ENCODE peak calls at places on chromosomes 6 and 20, in five cellular contexts. I, H, W, Z and G are unnamed samples.

GRCh38 chr20:61130156-61130555 is 121.9 kb upstream of the CDH4 start:
- DNase-seq in W (no peak), I (no peak), Z (no peak), H (no peak), G (no peak)

GRCh38 chr6:75467906-75468460 is 25.6 kb downstream of the FILIP1 start:
- DNase-seq in W (no peak), H (no peak), Z (no peak), I (peak), G (no peak)

GRCh38 chr6:84546427-84546914 is 217.9 kb downstream of the TBX18 start:
- DNase-seq in H (no peak), W (no peak), I (peak), Z (peak), G (no peak)

GRCh38 chr6:158905277-158905676 is 86.1 kb upstream of the EZR start:
- DNase-seq in W (no peak), H (no peak), I (no peak), Z (no peak), G (no peak)

GRCh38 chr20:23189341-23189740 is 103.2 kb upstream of the CD93 start:
- DNase-seq in H (no peak), Z (no peak), W (no peak), I (no peak), G (no peak)

GRCh38 chr6:118581489-118581959 is 33.4 kb downstream of the PLN start:
- DNase-seq in Z (peak), W (no peak), I (no peak), H (no peak), G (peak)

GRCh38 chr20:49575551-49576060 is 7.7 kb upstream of the PTGIS start:
- DNase-seq in W (no peak), Z (peak), I (no peak), H (no peak), G (no peak)

GRCh38 chr6:136961848-136962247 is 39.7 kb downstream of the SLC35D3 start:
- DNase-seq in H (no peak), I (no peak), Z (no peak), W (no peak), G (no peak)

GRCh38 chr6:80154160-80154559 is 47.7 kb downstream of the BCKDHB start:
- DNase-seq in Z (no peak), W (no peak), I (no peak), H (no peak), G (no peak)

GRCh38 chr6:42448906-42449659 is 2.6 kb downstream of the TRERF1 start:
- DNase-seq in W (no peak), H (no peak), Z (no peak), I (no peak), G (no peak)

DNA sequence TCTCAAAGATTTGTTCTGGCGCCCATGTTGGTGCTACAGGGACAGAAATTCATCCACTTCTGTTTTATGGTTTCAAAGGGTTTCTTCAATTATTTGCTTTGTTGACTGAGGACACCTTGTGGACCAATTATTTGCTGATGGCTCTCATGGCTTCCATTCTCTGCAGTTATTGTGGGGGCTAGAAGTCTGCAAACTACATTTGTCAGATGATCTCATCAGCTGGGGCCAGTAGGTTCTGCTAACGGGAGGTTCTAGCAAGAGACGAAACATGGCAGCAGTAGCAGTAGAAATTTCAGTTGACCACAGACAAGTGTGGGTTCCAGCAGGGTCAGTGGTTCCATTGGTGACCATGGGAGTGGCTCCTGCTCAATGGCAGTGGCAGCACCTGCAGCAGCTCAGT is 72.8 kb upstream of the BLCAP start:
- DNase-seq in H (no peak), Z (no peak), I (no peak), W (no peak), G (no peak)
- TF ChIP-seq CTCF in H (no peak), Z (no peak), I (no peak), W (no peak), G (no peak)

GRCh38 chr6:11644071-11644470 is 106.5 kb downstream of the TMEM170B start:
- DNase-seq in I (no peak), H (no peak), Z (no peak), W (no peak), G (no peak)
- H3K4me3 ChIP-seq in I (no peak), H (no peak), Z (no peak), W (no peak), G (no peak)

DNA sequence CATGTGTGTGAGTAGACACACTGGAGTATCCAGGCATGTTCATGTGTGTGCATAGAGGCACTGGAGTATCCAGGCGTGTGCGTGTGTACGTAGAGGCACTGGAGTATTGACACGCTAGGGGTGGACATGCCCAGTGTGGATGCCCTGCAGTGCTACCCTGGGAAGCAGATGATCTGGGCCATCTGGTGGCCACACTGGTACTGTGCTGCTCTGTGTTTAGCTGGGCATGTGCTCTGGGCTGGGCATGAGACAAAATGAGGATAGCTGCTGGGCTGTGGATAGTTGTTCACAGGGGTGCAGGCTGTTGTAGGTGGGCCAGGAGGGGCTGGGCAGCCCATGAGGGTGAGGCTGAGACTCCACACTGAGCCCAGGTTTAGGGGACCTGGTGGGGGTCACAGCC is 24.0 kb upstream of the NPBWR2 start:
- DNase-seq in Z (no peak), W (no peak), I (no peak), H (no peak), G (no peak)
- TF ChIP-seq CTCF in Z (peak), W (peak), I (peak), H (peak), G (peak)

GRCh38 chr20:32474717-32474966 is 110.5 kb downstream of the NOL4L start:
- DNase-seq in I (no peak), W (no peak), Z (no peak), H (no peak), G (no peak)

GRCh38 chr20:32474967-32475819 is 109.9 kb downstream of the NOL4L start:
- DNase-seq in H (peak), Z (peak), I (peak), W (no peak), G (peak)

GRCh38 chr20:32474009-32474716 is 111.0 kb downstream of the NOL4L start:
- DNase-seq in W (no peak), H (no peak), Z (no peak), I (no peak), G (no peak)

GRCh38 chr20:32472581-32473207 is 112.4 kb downstream of the NOL4L start:
- DNase-seq in I (no peak), H (no peak), W (no peak), Z (no peak), G (no peak)

GRCh38 chr20:32473231-32474008 is 111.7 kb downstream of the NOL4L start:
- DNase-seq in I (no peak), H (no peak), Z (no peak), W (no peak), G (no peak)
- H3K4me3 ChIP-seq in I (no peak), H (peak), Z (peak), W (peak), G (peak)

GRCh38 chr6:142913511-142914047 is 31.4 kb downstream of the HIVEP2 start:
- DNase-seq in Z (no peak), W (no peak), H (no peak), I (no peak), G (no peak)
- TF ChIP-seq CTCF in Z (no peak), W (no peak), H (no peak), I (no peak), G (no peak)

GRCh38 chr20:1368448-1369199 is 24.2 kb downstream of the FKBP1A start:
- DNase-seq in H (no peak), I (no peak), Z (peak), W (no peak), G (no peak)

GRCh38 chr20:1370548-1371110 is 22.2 kb downstream of the FKBP1A start:
- DNase-seq in H (no peak), Z (peak), I (no peak), W (no peak), G (peak)

GRCh38 chr20:1371830-1372539 is 20.9 kb downstream of the FKBP1A start:
- DNase-seq in H (no peak), Z (no peak), W (no peak), I (no peak), G (no peak)

GRCh38 chr20:1371235-1371782 is 21.5 kb downstream of the FKBP1A start:
- DNase-seq in W (no peak), Z (no peak), H (no peak), I (no peak), G (no peak)

GRCh38 chr20:1369970-1370369 is 22.9 kb downstream of the FKBP1A start:
- DNase-seq in I (no peak), H (no peak), Z (no peak), W (no peak), G (no peak)
- H3K4me3 ChIP-seq in I (no peak), H (no peak), Z (no peak), W (no peak), G (no peak)

GRCh38 chr20:59441306-59441705 is 140.9 kb downstream of the EDN3 start:
- DNase-seq in Z (no peak), W (no peak), H (no peak), I (no peak), G (no peak)

GRCh38 chr20:59437601-59438031 is 137.2 kb downstream of the EDN3 start:
- DNase-seq in I (no peak), W (no peak), Z (no peak), H (no peak), G (no peak)

GRCh38 chr20:59441860-59442810 is 141.7 kb downstream of the EDN3 start:
- DNase-seq in Z (no peak), H (no peak), W (no peak), I (peak), G (no peak)

GRCh38 chr20:59438201-59438600 is 137.8 kb downstream of the EDN3 start:
- DNase-seq in H (no peak), I (no peak), W (no peak), Z (no peak), G (no peak)

DNA sequence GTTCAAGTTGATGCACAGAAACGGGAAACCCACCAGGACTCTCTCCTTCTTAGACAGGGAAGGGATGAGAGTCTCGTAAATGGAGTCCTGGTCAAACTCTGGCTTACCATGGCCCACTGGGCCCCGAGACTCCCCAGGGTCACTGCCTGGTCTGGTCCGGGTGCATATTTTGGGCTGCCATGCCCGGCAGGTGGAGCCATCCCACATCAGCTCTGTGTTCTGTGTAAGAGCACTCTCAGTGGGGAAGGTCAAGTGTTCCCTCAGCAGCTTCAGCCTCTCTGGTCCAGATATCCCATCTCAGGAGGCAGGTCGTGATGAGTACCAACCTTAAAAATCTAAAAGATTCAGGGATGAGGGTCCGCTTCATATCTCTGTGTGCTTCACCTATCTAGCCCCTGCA is 138.8 kb downstream of the EDN3 start:
- DNase-seq in I (no peak), Z (no peak), H (no peak), W (no peak), G (no peak)
- TF ChIP-seq CTCF in I (no peak), Z (no peak), H (no peak), W (no peak), G (no peak)

GRCh38 chr20:16574656-16575355 is 1.6 kb upstream of the KIF16B start:
- DNase-seq in I (peak), H (no peak), Z (peak), W (no peak), G (no peak)
- H3K4me3 ChIP-seq in I (peak), H (peak), Z (peak), W (peak), G (peak)

GRCh38 chr6:37889015-37889885 is 69.7 kb downstream of the ZFAND3 start:
- DNase-seq in H (no peak), I (no peak), Z (peak), W (no peak), G (no peak)
- TF ChIP-seq CTCF in H (no peak), I (no peak), Z (no peak), W (no peak), G (no peak)

GRCh38 chr6:33789550-33789895 is 593 bp upstream of the LEMD2 start:
- DNase-seq in W (no peak), I (no peak), H (no peak), Z (no peak), G (no peak)
- H3K4me3 ChIP-seq in W (peak), I (peak), H (peak), Z (peak), G (peak)